ENCODE peak calls at places on chromosomes 16 and 17, in five cellular contexts. I is stimulated activated CD8-positive, alpha-beta memory T cell treated with anti-CD3 and anti-CD28 coated beads, Interleukin-4, amount 100 ng/mL, for 24 hours; E is fibroblast of lung; V is foreskin fibroblast; B is stimulated activated CD4-positive, alpha-beta T cell treated with anti-CD3 and anti-CD28 coated beads, Interleukin-1b, Interleukin-23, amount 100 ng/mL, for 1 hour. A is an unnamed sample.

GRCh38 chr16:2496223-2497115 is 17.3 kb upstream of the ATP6V0C start:
- DNase-seq in I (no peak), V (no peak), B (no peak), E (no peak), A (no peak)

GRCh38 chr17:65433592-65433991 is 127.9 kb downstream of the AXIN2 start:
- DNase-seq in I (no peak), B (no peak), E (no peak), V (no peak), A (no peak)

GRCh38 chr16:57305159-57305811 is 20.8 kb upstream of the PLLP start:
- DNase-seq in I (no peak), E (no peak), B (no peak), V (no peak), A (no peak)

GRCh38 chr16:23320695-23321094 is 18.6 kb downstream of the SCNN1B start:
- DNase-seq in E (no peak), V (no peak), B (no peak), I (no peak), A (no peak)

GRCh38 chr17:48051278-48051677 is 3.1 kb downstream of the NFE2L1 start:
- DNase-seq in I (no peak), V (no peak), E (no peak), B (no peak), A (no peak)

GRCh38 chr17:17080181-17080631 is 37.9 kb downstream of the MPRIP start:
- DNase-seq in V (no peak), E (no peak), B (no peak), I (no peak), A (no peak)

GRCh38 chr16:48282636-48283263 is 35.4 kb upstream of the ABCC11 start:
- DNase-seq in V (no peak), I (no peak), B (no peak), E (no peak), A (no peak)

GRCh38 chr16:75455677-75456076 is 8.8 kb downstream of the TMEM170A start:
- DNase-seq in I (no peak), V (no peak), E (no peak), B (no peak), A (no peak)

GRCh38 chr16:22813223-22813945 is 578 bp upstream of the HS3ST2 start:
- DNase-seq in V (peak; percentile 53), E (peak; percentile 2), B (no peak), I (peak; percentile 31), A (no peak)

GRCh38 chr16:84541999-84542876 is 37.8 kb upstream of the MEAK7 start:
- DNase-seq in B (no peak), E (peak; percentile 50), V (peak; percentile 25), I (no peak), A (no peak)

GRCh38 chr17:17382901-17383300 is 79.7 kb downstream of the NT5M start:
- DNase-seq in B (no peak), V (no peak), I (no peak), E (no peak), A (no peak)

GRCh38 chr16:23724438-23725131 is 11.6 kb upstream of the ERN2 start:
- DNase-seq in I (no peak), B (no peak), E (peak; percentile 31), V (no peak), A (no peak)

GRCh38 chr17:43018008-43018853 is 4.0 kb downstream of the VAT1 start:
- DNase-seq in I (no peak), B (no peak), V (no peak), E (no peak), A (peak; percentile 51)

A was measured in T-helper 22 cell.